ENCODE peak calls at places on chromosomes 12 and 14, in five cellular contexts. W, U, G, I and E are unnamed samples.

GRCh38 chr12:63150255-63151060 is 543 bp downstream of the AVPR1A start:
- DNase-seq in W (no peak), U (no peak), G (no peak), I (peak; percentile 64), E (no peak)

GRCh38 chr14:68028075-68028474 is 208.5 kb downstream of the RAD51B start:
- DNase-seq in W (no peak), U (no peak), I (no peak), G (no peak), E (no peak)

GRCh38 chr12:78192979-78193378 is 362.3 kb downstream of the NAV3 start:
- DNase-seq in I (no peak), U (no peak), G (no peak), W (peak; percentile 92), E (no peak)

GRCh38 chr14:63435838-63436237 is 107.3 kb downstream of the PPP2R5E start:
- DNase-seq in G (peak; percentile 63), I (peak; percentile 83), U (peak; percentile 76), W (peak; percentile 89), E (peak; percentile 16)

GRCh38 chr14:100363053-100363452 is 39.9 kb downstream of the SLC25A47 start:
- DNase-seq in W (no peak), G (no peak), I (no peak), U (no peak), E (no peak)

GRCh38 chr14:65927871-65928270 is 515.3 kb downstream of the FUT8 start:
- DNase-seq in I (no peak), G (no peak), U (no peak), W (no peak), E (no peak)

GRCh38 chr12:96495841-96496545 is 6.6 kb downstream of the CFAP54 start:
- DNase-seq in U (no peak), I (no peak), G (no peak), W (no peak), E (no peak)

GRCh38 chr12:40262657-40263056 is 37.9 kb downstream of the LRRK2 start:
- DNase-seq in G (no peak), U (no peak), W (no peak), I (no peak), E (no peak)

GRCh38 chr14:51028851-51029754 is 65.8 kb downstream of the TRIM9 start:
- DNase-seq in W (no peak), G (no peak), I (no peak), U (no peak), E (no peak)

GRCh38 chr12:39235990-39236767 is 206.7 kb downstream of the KIF21A start:
- DNase-seq in I (no peak), U (no peak), G (no peak), W (peak; percentile 25), E (peak; percentile 40)

GRCh38 chr14:92724516-92725340 is 23.7 kb downstream of the LGMN start:
- DNase-seq in G (peak; percentile 57), W (peak; percentile 85), U (no peak), I (no peak), E (no peak)

GRCh38 chr12:104788848-104789271 is 169.2 kb downstream of the SLC41A2 start:
- DNase-seq in U (no peak), W (no peak), I (no peak), G (no peak), E (no peak)

GRCh38 chr12:49703647-49704137 is 3.5 kb downstream of the FMNL3 start:
- DNase-seq in G (no peak), I (no peak), W (peak; percentile 88), U (peak; percentile 50), E (peak; percentile 79)

GRCh38 chr12:119229837-119230236 is 51.1 kb downstream of the HSPB8 start:
- DNase-seq in G (peak; percentile 48), W (peak; percentile 29), U (peak; percentile 1), I (no peak), E (no peak)

GRCh38 chr14:53964249-53964648 is 7.6 kb upstream of the BMP4 start:
- DNase-seq in G (no peak), U (no peak), W (no peak), I (no peak), E (peak; percentile 47)

GRCh38 chr12:39389399-39390150 is 53.3 kb downstream of the KIF21A start:
- DNase-seq in G (no peak), I (no peak), U (no peak), W (no peak), E (no peak)

DNA sequence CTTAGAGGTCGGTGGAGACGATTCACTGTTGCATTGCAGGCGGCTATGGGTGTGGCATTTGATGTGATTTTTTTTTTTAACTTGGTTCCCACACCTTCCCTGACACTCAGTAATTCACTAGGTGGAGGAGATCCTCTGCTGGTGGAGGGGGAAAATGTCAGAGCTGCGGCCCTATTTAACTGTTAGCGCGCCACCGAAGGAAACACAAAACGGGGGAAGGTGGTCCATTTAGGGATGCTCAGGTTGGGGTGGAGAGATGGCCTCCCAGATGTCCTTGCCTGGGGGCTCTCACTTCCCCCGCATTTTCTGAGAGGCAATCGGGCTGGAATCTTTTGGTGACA is 4.3 kb upstream of the HOXC12 start:
- DNase-seq in I (no peak), W (no peak), G (no peak), U (no peak), E (no peak)
- TF ChIP-seq CTCF in I (no peak), W (no peak), G (no peak), U (no peak), E (no peak)

DNA sequence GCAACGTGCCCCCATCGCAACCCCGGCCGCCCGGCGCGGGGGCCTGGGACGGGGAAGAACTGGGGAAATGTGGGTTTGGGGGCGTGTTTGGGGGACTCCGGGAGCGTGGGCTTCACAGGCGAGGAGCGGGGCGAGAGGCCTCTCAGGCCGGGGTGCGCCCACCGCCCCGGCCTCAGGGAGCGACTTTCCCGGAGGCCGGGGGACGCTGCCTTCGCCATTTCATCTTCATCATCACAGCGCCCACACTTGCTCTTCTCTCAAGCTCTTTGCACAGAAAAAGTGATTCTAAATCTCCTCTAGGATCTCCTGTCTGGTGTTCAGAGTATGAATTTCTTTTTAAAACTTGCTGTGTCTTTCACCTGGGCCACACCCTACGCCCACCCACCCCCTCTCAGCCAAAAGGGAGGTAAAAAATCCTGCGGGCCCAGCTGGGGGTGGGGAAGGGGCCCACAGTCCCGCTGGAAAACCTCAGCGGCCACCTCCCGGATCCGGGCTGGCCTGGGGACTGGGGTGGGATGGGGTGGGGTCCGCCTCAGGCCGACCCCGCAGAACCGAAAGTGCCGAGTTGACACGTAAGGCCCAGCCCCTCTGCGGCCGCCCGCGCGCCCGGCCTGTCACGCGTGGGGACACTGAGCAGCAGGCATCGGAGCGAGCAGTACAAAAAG is 7.4 kb downstream of the CDKN1B start:
- DNase-seq in G (no peak), W (no peak), I (no peak), U (no peak), E (no peak)
- TF ChIP-seq CTCF in G (no peak), W (no peak), I (no peak), U (no peak), E (no peak)

GRCh38 chr14:96811265-96811664 is 14.1 kb downstream of the VRK1 start:
- DNase-seq in U (peak; percentile 18), W (peak; percentile 85), I (no peak), G (no peak), E (no peak)

GRCh38 chr14:96821501-96821900 is 24.3 kb downstream of the VRK1 start:
- DNase-seq in I (no peak), W (no peak), G (no peak), U (no peak), E (no peak)

GRCh38 chr14:96817750-96818666 is 20.8 kb downstream of the VRK1 start:
- DNase-seq in W (no peak), G (no peak), U (no peak), I (no peak), E (no peak)

GRCh38 chr14:96811985-96812667 is 14.9 kb downstream of the VRK1 start:
- DNase-seq in I (no peak), G (no peak), W (no peak), U (no peak), E (no peak)

GRCh38 chr14:96816281-96816680 is 19.1 kb downstream of the VRK1 start:
- DNase-seq in W (no peak), I (no peak), G (no peak), U (no peak), E (no peak)
- TF ChIP-seq CTCF in W (no peak), I (no peak), G (no peak), U (no peak), E (no peak)

DNA sequence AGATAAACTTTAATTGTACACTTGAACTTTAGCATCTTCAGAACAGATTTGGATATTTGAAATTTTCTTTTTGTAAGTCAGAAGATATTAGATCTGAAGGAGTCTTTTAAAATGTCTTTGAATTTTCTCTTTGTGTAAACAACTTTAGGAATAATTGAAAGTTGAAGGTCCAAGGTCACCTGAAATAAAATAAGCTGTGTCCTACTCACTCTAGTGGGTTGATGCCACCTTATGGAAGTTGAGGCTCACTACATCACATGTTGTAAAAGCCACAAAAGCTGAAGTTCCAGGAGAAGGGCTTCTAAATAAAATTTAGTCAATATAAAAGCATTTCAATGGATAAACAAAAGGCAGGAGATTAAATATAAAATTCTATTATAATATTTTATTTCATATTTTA is 122.0 kb upstream of the ATXN7L3B start:
- DNase-seq in W (peak; percentile 21), U (no peak), I (no peak), G (no peak), E (no peak)
- TF ChIP-seq CTCF in W (peak; percentile 62), U (peak; percentile 61), I (peak; percentile 39), G (no peak), E (peak; percentile 61)